ENCODE peak calls at places on chromosomes 2 and 18, in four cellular contexts. Z is NCI-H1105 treated with DMSO at 0.1 percent for 48 hours, K is stomach, F is NCI-H1694. S is an unnamed sample.

GRCh38 chr2:188196343-188197008 is 95.2 kb upstream of the GULP1 start:
- DNase-seq in Z (no peak), K (no peak), F (no peak), S (no peak)

GRCh38 chr2:37060446-37060845 is 23.7 kb downstream of the HEATR5B start:
- DNase-seq in Z (no peak), K (no peak), F (no peak), S (no peak)

GRCh38 chr18:75065251-75066000 is 143.5 kb downstream of the PTGR3 start:
- DNase-seq in Z (peak), K (no peak), F (no peak), S (no peak)

GRCh38 chr18:48866028-48866733 is 84.6 kb downstream of the SMAD7 start:
- DNase-seq in Z (peak), K (peak), F (peak), S (peak)

GRCh38 chr2:231191896-231192872 is 6.2 kb upstream of the ARMC9 start:
- DNase-seq in Z (no peak), K (peak), F (no peak), S (peak)

GRCh38 chr2:81513328-81513727 is 1208.8 kb upstream of the LRRTM1 start:
- DNase-seq in Z (no peak), K (no peak), F (no peak), S (no peak)

GRCh38 chr2:120465012-120465700 is 119.2 kb downstream of the INHBB start:
- DNase-seq in Z (no peak), K (no peak), F (no peak), S (no peak)

GRCh38 chr2:30628341-30628740 is 178.9 kb downstream of the CAPN13 start:
- DNase-seq in Z (no peak), K (no peak), F (no peak), S (no peak)

GRCh38 chr18:30639361-30639760 is 403.2 kb downstream of the DSC3 start:
- DNase-seq in Z (no peak), K (no peak), F (no peak), S (no peak)

GRCh38 chr2:151855111-151855510 is 26.9 kb upstream of the ARL5A start:
- DNase-seq in Z (no peak), K (no peak), F (no peak), S (no peak)

GRCh38 chr2:1750935-1751767 is 6.8 kb upstream of the PXDN start:
- DNase-seq in Z (peak), K (peak), F (peak), S (peak)